ENCODE peak calls at places on chromosomes 1 and 21, in four cellular contexts. I is cardiac muscle cell, U is upper lobe of right lung, D is lower lobe of right lung. C is an unnamed sample.

GRCh38 chr1:59880735-59881134 is 45.8 kb downstream of the CYP2J2 start:
- DNase-seq in I (no peak), U (no peak), D (no peak), C (no peak)

GRCh38 chr1:186189156-186189555 is 185.9 kb downstream of the TPR start:
- DNase-seq in I (no peak), U (no peak), D (no peak), C (no peak)

GRCh38 chr1:214423045-214423444 is 128.4 kb downstream of the PTPN14 start:
- DNase-seq in I (no peak), U (no peak), D (no peak), C (no peak)

GRCh38 chr1:63323866-63324778 is 1.8 kb downstream of the FOXD3 start:
- DNase-seq in I (no peak), U (no peak), D (no peak), C (peak; percentile 18)

GRCh38 chr1:71964188-71964587 is 318.2 kb downstream of the NEGR1 start:
- DNase-seq in I (no peak), U (no peak), D (no peak), C (no peak)

GRCh38 chr21:17925900-17926299 is 106.7 kb upstream of the C21orf91 start:
- DNase-seq in I (peak; percentile 21), U (no peak), D (no peak), C (no peak)

GRCh38 chr1:68183895-68184294 is 48.4 kb downstream of the WLS start:
- DNase-seq in I (no peak), U (no peak), D (no peak), C (no peak)

GRCh38 chr1:203931953-203932352 is 70.6 kb downstream of the SNRPE start:
- DNase-seq in I (peak; percentile 1), U (no peak), D (no peak), C (no peak)

GRCh38 chr1:52633291-52633754 is 355 bp downstream of the SHISAL2A start:
- DNase-seq in I (peak; percentile 41), U (peak; percentile 65), D (peak; percentile 53), C (peak; percentile 56)

GRCh38 chr1:91569411-91570104 is 68.9 kb downstream of the CDC7 start:
- DNase-seq in I (peak; percentile 56), U (peak; percentile 78), D (peak; percentile 73), C (peak; percentile 1)

GRCh38 chr1:146012703-146013565 is 8.6 kb downstream of the HJV start:
- DNase-seq in I (peak; percentile 64), U (no peak), D (no peak), C (peak; percentile 72)

GRCh38 chr1:112925015-112925414 is 31.0 kb downstream of the SLC16A1 start:
- DNase-seq in I (no peak), U (no peak), D (no peak), C (no peak)

GRCh38 chr1:27878038-27878437 is 5.7 kb downstream of the THEMIS2 start:
- DNase-seq in I (no peak), U (no peak), D (no peak), C (no peak)

GRCh38 chr1:209198926-209199325 is 384.6 kb upstream of the CAMK1G start:
- DNase-seq in I (no peak), U (no peak), D (no peak), C (no peak)

GRCh38 chr1:40774266-40774998 is 9.2 kb upstream of the KCNQ4 start:
- DNase-seq in I (peak; percentile 79), U (no peak), D (peak; percentile 69), C (peak; percentile 72)

GRCh38 chr21:34930971-34931370 is 118.1 kb downstream of the RUNX1 start:
- DNase-seq in I (no peak), U (no peak), D (no peak), C (no peak)

GRCh38 chr21:25330266-25330665 is 277.0 kb downstream of the MRPL39 start:
- DNase-seq in I (no peak), U (no peak), D (no peak), C (no peak)

GRCh38 chr1:156692958-156693857 is 12.2 kb downstream of the CRABP2 start:
- DNase-seq in I (peak; percentile 84), U (no peak), D (peak; percentile 61), C (no peak)

GRCh38 chr1:176058686-176059085 is 148.4 kb downstream of the COP1 start:
- DNase-seq in I (peak; percentile 89), U (no peak), D (no peak), C (no peak)

GRCh38 chr1:67853704-67854103 is 20.4 kb upstream of the GNG12 start:
- DNase-seq in I (peak; percentile 78), U (peak; percentile 76), D (peak; percentile 48), C (peak; percentile 12)

GRCh38 chr1:12464627-12465056 is 153.4 kb downstream of the DHRS3 start:
- DNase-seq in I (no peak), U (no peak), D (peak; percentile 59), C (no peak)

GRCh38 chr1:159229486-159229885 is 24.8 kb downstream of the ACKR1 start:
- DNase-seq in I (no peak), U (no peak), D (no peak), C (no peak)

DNA sequence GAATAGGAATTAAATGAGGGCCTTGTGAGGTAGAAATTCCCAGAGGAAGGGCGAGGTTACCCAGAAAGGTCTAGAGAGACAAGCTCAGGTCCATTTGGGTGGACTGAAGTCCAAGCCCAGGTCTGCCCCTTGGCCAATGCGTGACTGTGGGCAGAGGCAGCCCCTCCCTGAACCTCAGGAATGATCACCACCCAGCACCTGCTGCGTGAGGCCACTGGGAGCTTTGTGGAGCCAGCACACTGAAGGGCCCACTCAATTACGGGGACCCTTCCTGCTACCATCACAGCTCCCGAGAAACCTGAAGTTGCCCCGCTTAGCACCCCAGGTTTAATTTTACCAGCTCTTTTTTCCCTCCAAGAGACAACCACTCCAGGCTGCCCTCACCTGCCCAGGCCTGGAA is 6.5 kb upstream of the MATN1 start:
- DNase-seq in I (no peak), U (no peak), D (no peak), C (no peak)
- TF ChIP-seq CTCF in I (no peak), U (no peak), D (no peak), C (no peak)

GRCh38 chr21:36747815-36748381 is 49.0 kb downstream of the SIM2 start:
- DNase-seq in I (peak; percentile 86), U (peak; percentile 61), D (no peak), C (peak; percentile 80)
- TF ChIP-seq CTCF in I (peak; percentile 15), U (no peak), D (no peak), C (peak; percentile 19)

DNA sequence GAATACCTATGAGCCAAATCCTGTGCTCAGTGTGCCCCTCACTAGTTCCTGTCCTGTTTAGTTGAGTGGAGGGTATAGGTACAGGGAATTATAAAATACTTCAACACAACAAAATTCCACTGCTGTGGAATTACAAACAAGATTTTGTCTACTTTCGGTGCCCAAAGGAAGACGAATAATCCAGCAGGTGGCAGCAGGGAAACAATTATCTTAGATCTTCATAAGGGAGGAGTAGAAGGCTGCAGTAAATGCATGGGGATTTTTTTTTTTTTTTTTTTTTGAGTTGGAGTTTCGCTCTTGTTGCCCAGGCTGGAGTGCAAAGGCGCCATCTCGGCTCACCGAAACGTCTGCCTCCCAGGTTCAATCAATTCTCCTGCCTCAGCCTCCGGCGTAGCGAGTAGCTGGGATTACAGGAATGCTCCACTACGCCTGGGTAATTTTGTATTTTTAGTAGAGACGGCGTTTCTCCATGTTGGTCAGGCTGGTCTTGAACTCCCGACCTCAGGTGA is 2.0 kb upstream of the PIP5K1A start:
- DNase-seq in I (peak; percentile 75), U (no peak), D (no peak), C (peak; percentile 66)
- TF ChIP-seq CTCF in I (peak; percentile 56), U (peak; percentile 58), D (peak; percentile 52), C (peak; percentile 39)

GRCh38 chr1:167052389-167052788 is 37.8 kb downstream of the GPA33 start:
- DNase-seq in I (peak; percentile 35), U (no peak), D (no peak), C (no peak)
- TF ChIP-seq CTCF in I (peak; percentile 46), U (peak; percentile 21), D (no peak), C (peak; percentile 14)

DNA sequence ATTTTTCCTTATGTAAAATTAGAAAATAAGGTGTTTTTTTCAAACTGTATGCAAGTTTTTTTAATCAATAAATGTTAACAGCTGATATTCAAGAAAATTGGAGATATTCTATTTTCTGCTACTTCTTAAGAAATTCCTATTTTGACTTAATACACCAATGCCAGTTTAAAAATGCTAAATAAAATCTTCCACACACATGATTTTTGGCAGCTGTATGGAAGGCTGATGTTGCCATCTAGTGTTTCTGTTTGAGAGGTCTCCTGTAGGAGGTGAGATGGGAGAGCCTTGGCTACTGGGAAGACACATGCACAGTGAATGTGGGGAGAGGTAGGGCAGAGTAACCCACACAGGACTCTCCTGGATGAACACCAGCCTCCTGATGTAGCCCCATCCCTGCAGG is 29.2 kb upstream of the OR2B11 start:
- DNase-seq in I (peak; percentile 49), U (no peak), D (no peak), C (peak; percentile 72)
- TF ChIP-seq CTCF in I (peak; percentile 35), U (peak; percentile 53), D (peak; percentile 49), C (peak; percentile 52)

GRCh38 chr1:30723296-30723897 is at the start of gene MATN1:
- DNase-seq in I (no peak), U (no peak), D (no peak), C (no peak)

GRCh38 chr1:30724655-30725421 is 1.5 kb upstream of the MATN1 start:
- DNase-seq in I (no peak), U (no peak), D (no peak), C (no peak)

GRCh38 chr1:30722175-30722537 is 1.2 kb downstream of the MATN1 start:
- DNase-seq in I (no peak), U (no peak), D (no peak), C (no peak)

GRCh38 chr1:30725450-30726095 is 2.2 kb upstream of the MATN1 start:
- DNase-seq in I (no peak), U (peak; percentile 41), D (no peak), C (no peak)

DNA sequence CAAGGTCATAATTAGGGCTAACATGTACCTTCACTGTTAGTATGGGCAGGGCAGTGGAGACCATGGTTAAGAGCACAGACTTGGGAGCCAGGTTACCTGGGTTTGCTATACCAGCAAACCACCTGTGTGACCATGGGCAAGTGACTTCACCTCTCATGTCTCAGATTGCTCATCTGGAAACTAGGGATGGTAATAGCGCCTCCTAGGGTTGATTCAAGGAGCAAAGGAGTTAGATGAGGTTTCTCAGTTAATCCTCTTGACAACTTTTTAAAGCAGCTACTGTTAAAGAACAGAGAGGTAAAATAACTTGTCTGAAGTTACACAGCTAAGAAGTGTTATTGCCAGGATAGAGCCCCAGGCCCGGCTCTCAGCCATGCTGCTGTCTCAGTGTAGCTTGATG is 790 bp upstream of the MATN1 start:
- DNase-seq in I (no peak), U (no peak), D (no peak), C (no peak)
- TF ChIP-seq CTCF in I (peak; percentile 28), U (no peak), D (no peak), C (no peak)

GRCh38 chr1:1315435-1315901 is 7.1 kb downstream of the PUSL1 start:
- DNase-seq in I (no peak), U (no peak), D (no peak), C (no peak)
- TF ChIP-seq CTCF in I (no peak), U (no peak), D (no peak), C (no peak)

GRCh38 chr1:153658400-153659174 is at the start of gene SNAPIN:
- DNase-seq in I (peak; percentile 93), U (peak; percentile 97), D (peak; percentile 95), C (peak; percentile 94)
- TF ChIP-seq CTCF in I (peak; percentile 21), U (peak; percentile 25), D (peak; percentile 35), C (no peak)

GRCh38 chr1:151579436-151580225 is 32.2 kb upstream of the SNX27 start:
- DNase-seq in I (no peak), U (no peak), D (no peak), C (no peak)
- TF ChIP-seq CTCF in I (no peak), U (no peak), D (no peak), C (no peak)